ENCODE peak calls at places on chromosome 4, in eight cellular contexts. One of them, this sample, is unnamed. For H3K36me3, the result is how much of the 10 kb centered on the place peaks cover.

GRCh38 chr4:74950200-74950599 is 17.3 kb downstream of the PARM1 start:
- DNase-seq in HepG2: no peak
- DNase-seq in GM23338: no peak
- DNase-seq in spleen: no peak
- DNase-seq in HCT116: no peak
- DNase-seq in endothelial cell of umbilical vein: no peak
- DNase-seq in breast epithelium: no peak
- DNase-seq in upper lobe of left lung: no peak
- DNase-seq in this sample: no peak

GRCh38 chr4:152843476-152844107 is 63.8 kb downstream of the ARFIP1 start:
- DNase-seq in spleen: no peak
- DNase-seq in upper lobe of left lung: peak
- DNase-seq in HCT116: no peak
- DNase-seq in GM23338: no peak
- DNase-seq in endothelial cell of umbilical vein: no peak
- DNase-seq in breast epithelium: no peak
- DNase-seq in HepG2: peak
- DNase-seq in this sample: no peak

GRCh38 chr4:142348489-142349076 is 497.5 kb downstream of the INPP4B start:
- DNase-seq in breast epithelium: no peak
- DNase-seq in HCT116: no peak
- DNase-seq in endothelial cell of umbilical vein: no peak
- DNase-seq in upper lobe of left lung: no peak
- DNase-seq in HepG2: no peak
- DNase-seq in GM23338: no peak
- DNase-seq in spleen: no peak
- DNase-seq in this sample: no peak

GRCh38 chr4:146398404-146398803 is 123.3 kb downstream of the SLC10A7 start:
- DNase-seq in HepG2: no peak
- DNase-seq in HCT116: no peak
- DNase-seq in upper lobe of left lung: no peak
- DNase-seq in GM23338: no peak
- DNase-seq in endothelial cell of umbilical vein: no peak
- DNase-seq in breast epithelium: no peak
- DNase-seq in spleen: no peak
- DNase-seq in this sample: no peak

GRCh38 chr4:6657242-6658203 is 17.0 kb downstream of the MRFAP1 start:
- DNase-seq in HepG2: no peak
- DNase-seq in endothelial cell of umbilical vein: no peak
- DNase-seq in upper lobe of left lung: no peak
- DNase-seq in HCT116: no peak
- DNase-seq in GM23338: no peak
- DNase-seq in breast epithelium: no peak
- DNase-seq in spleen: no peak
- DNase-seq in this sample: no peak

GRCh38 chr4:185099024-185099682 is 43.9 kb upstream of the SLC25A4 start:
- DNase-seq in GM23338: no peak
- DNase-seq in HCT116: no peak
- DNase-seq in spleen: no peak
- DNase-seq in endothelial cell of umbilical vein: no peak
- DNase-seq in breast epithelium: no peak
- DNase-seq in HepG2: no peak
- DNase-seq in upper lobe of left lung: peak
- DNase-seq in this sample: no peak

GRCh38 chr4:48127231-48127881 is 6.7 kb downstream of the TXK start:
- DNase-seq in upper lobe of left lung: no peak
- DNase-seq in HepG2: no peak
- DNase-seq in breast epithelium: no peak
- DNase-seq in HCT116: no peak
- DNase-seq in endothelial cell of umbilical vein: no peak
- DNase-seq in GM23338: peak
- DNase-seq in spleen: no peak
- DNase-seq in this sample: no peak

GRCh38 chr4:108360857-108361820 is 192.4 kb upstream of the LEF1 start:
- DNase-seq in HCT116: no peak
- DNase-seq in GM23338: peak
- DNase-seq in breast epithelium: peak
- DNase-seq in endothelial cell of umbilical vein: no peak
- DNase-seq in HepG2: no peak
- DNase-seq in spleen: no peak
- DNase-seq in upper lobe of left lung: peak
- DNase-seq in this sample: no peak

GRCh38 chr4:13162886-13163285 is 321.3 kb downstream of the RAB28 start:
- DNase-seq in breast epithelium: no peak
- DNase-seq in GM23338: peak
- DNase-seq in endothelial cell of umbilical vein: no peak
- DNase-seq in HepG2: no peak
- DNase-seq in upper lobe of left lung: no peak
- DNase-seq in HCT116: no peak
- DNase-seq in spleen: no peak
- DNase-seq in this sample: no peak

GRCh38 chr4:73743825-73744602 is 3.6 kb downstream of the CXCL8 start:
- DNase-seq in upper lobe of left lung: no peak
- DNase-seq in endothelial cell of umbilical vein: peak
- DNase-seq in spleen: no peak
- DNase-seq in breast epithelium: no peak
- DNase-seq in GM23338: no peak
- DNase-seq in HCT116: no peak
- DNase-seq in HepG2: no peak
- DNase-seq in this sample: no peak

GRCh38 chr4:121156822-121157769 is 7.0 kb downstream of the TNIP3 start:
- DNase-seq in HepG2: no peak
- DNase-seq in HCT116: no peak
- DNase-seq in upper lobe of left lung: peak
- DNase-seq in GM23338: peak
- DNase-seq in breast epithelium: no peak
- DNase-seq in spleen: peak
- DNase-seq in endothelial cell of umbilical vein: peak
- DNase-seq in this sample: no peak

GRCh38 chr4:73674451-73674919 is 54.2 kb upstream of the RASSF6 start:
- DNase-seq in HepG2: no peak
- DNase-seq in upper lobe of left lung: no peak
- DNase-seq in breast epithelium: no peak
- DNase-seq in endothelial cell of umbilical vein: no peak
- DNase-seq in spleen: no peak
- DNase-seq in GM23338: no peak
- DNase-seq in HCT116: no peak
- DNase-seq in this sample: no peak

GRCh38 chr4:168648929-168649328 is 152.1 kb downstream of the PALLD start:
- DNase-seq in spleen: no peak
- DNase-seq in HepG2: no peak
- DNase-seq in upper lobe of left lung: no peak
- DNase-seq in GM23338: no peak
- DNase-seq in endothelial cell of umbilical vein: peak
- DNase-seq in breast epithelium: no peak
- DNase-seq in HCT116: no peak
- DNase-seq in this sample: no peak

GRCh38 chr4:122928930-122929329 is 6.5 kb upstream of the NUDT6 start:
- DNase-seq in GM23338: no peak
- DNase-seq in endothelial cell of umbilical vein: no peak
- DNase-seq in spleen: no peak
- DNase-seq in HepG2: no peak
- DNase-seq in breast epithelium: no peak
- DNase-seq in HCT116: no peak
- DNase-seq in upper lobe of left lung: no peak
- DNase-seq in this sample: no peak

GRCh38 chr4:122930877-122931276 is 8.5 kb upstream of the NUDT6 start:
- DNase-seq in spleen: no peak
- DNase-seq in HepG2: no peak
- DNase-seq in breast epithelium: no peak
- DNase-seq in HCT116: no peak
- DNase-seq in GM23338: peak
- DNase-seq in upper lobe of left lung: no peak
- DNase-seq in endothelial cell of umbilical vein: peak
- DNase-seq in this sample: no peak

GRCh38 chr4:122932763-122933162 is 10.4 kb upstream of the NUDT6 start:
- DNase-seq in spleen: no peak
- DNase-seq in HCT116: no peak
- DNase-seq in breast epithelium: no peak
- DNase-seq in HepG2: no peak
- DNase-seq in GM23338: no peak
- DNase-seq in endothelial cell of umbilical vein: no peak
- DNase-seq in upper lobe of left lung: no peak
- DNase-seq in this sample: no peak
- H3K36me3 ChIP-seq in spleen: half or more
- H3K36me3 ChIP-seq in HCT116: under half
- H3K36me3 ChIP-seq in breast epithelium: under half
- H3K36me3 ChIP-seq in HepG2: half or more
- H3K36me3 ChIP-seq in GM23338: under half
- H3K36me3 ChIP-seq in endothelial cell of umbilical vein: under half
- H3K36me3 ChIP-seq in upper lobe of left lung: under half
- H3K36me3 ChIP-seq in this sample: under half

DNA sequence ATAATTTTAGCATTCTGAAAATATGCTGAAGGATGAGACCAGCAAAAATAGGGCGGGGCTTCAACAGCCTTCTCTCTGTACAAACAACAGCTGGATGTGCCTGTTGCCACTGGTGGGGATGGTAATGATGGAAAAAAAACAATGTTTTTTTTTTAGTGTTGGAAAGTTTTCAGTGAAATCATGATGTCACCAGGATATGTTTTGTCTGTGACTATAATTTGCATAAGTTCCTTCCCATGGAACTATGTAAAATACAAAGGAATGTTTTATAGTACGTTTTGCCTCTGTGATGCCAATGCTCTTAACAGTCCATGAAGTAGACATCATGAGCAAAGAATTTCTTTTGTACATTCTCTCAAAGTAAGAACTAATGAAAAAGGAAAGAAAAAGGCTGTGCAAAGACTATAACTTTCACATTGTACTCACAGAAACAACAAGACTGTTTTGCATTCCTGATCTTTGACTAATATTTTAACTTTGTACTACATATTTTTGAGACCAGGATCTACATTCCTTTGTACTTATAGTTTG is 589.7 kb downstream of the SPRY1 start:
- DNase-seq in spleen: no peak
- DNase-seq in GM23338: no peak
- DNase-seq in breast epithelium: peak
- DNase-seq in HepG2: no peak
- DNase-seq in endothelial cell of umbilical vein: peak
- DNase-seq in HCT116: no peak
- DNase-seq in upper lobe of left lung: no peak
- DNase-seq in this sample: peak
- TF ChIP-seq POLR2AphosphoS5 in spleen: no peak
- TF ChIP-seq POLR2AphosphoS5 in GM23338: no peak
- TF ChIP-seq POLR2AphosphoS5 in breast epithelium: no peak
- TF ChIP-seq POLR2AphosphoS5 in HepG2: no peak
- TF ChIP-seq POLR2AphosphoS5 in endothelial cell of umbilical vein: peak
- TF ChIP-seq POLR2AphosphoS5 in HCT116: no peak
- TF ChIP-seq POLR2AphosphoS5 in upper lobe of left lung: peak
- TF ChIP-seq POLR2AphosphoS5 in this sample: no peak

GRCh38 chr4:19025031-19025430 is 1003.5 kb upstream of the LCORL start:
- DNase-seq in breast epithelium: no peak
- DNase-seq in HepG2: no peak
- DNase-seq in HCT116: no peak
- DNase-seq in GM23338: no peak
- DNase-seq in upper lobe of left lung: no peak
- DNase-seq in endothelial cell of umbilical vein: no peak
- DNase-seq in spleen: no peak
- DNase-seq in this sample: no peak

GRCh38 chr4:19026281-19026680 is 1004.7 kb upstream of the LCORL start:
- DNase-seq in spleen: no peak
- DNase-seq in upper lobe of left lung: no peak
- DNase-seq in breast epithelium: no peak
- DNase-seq in GM23338: no peak
- DNase-seq in HCT116: no peak
- DNase-seq in HepG2: no peak
- DNase-seq in endothelial cell of umbilical vein: no peak
- DNase-seq in this sample: peak

GRCh38 chr4:19024047-19024446 is 1002.5 kb upstream of the LCORL start:
- DNase-seq in spleen: no peak
- DNase-seq in HepG2: no peak
- DNase-seq in breast epithelium: no peak
- DNase-seq in HCT116: no peak
- DNase-seq in upper lobe of left lung: no peak
- DNase-seq in GM23338: no peak
- DNase-seq in endothelial cell of umbilical vein: no peak
- DNase-seq in this sample: no peak

GRCh38 chr4:19021617-19022016 is 1000.1 kb upstream of the LCORL start:
- DNase-seq in breast epithelium: no peak
- DNase-seq in HCT116: no peak
- DNase-seq in GM23338: no peak
- DNase-seq in endothelial cell of umbilical vein: no peak
- DNase-seq in upper lobe of left lung: no peak
- DNase-seq in HepG2: no peak
- DNase-seq in spleen: no peak
- DNase-seq in this sample: no peak
- H3K27ac ChIP-seq in breast epithelium: no peak
- H3K27ac ChIP-seq in HCT116: no peak
- H3K27ac ChIP-seq in GM23338: no peak
- H3K27ac ChIP-seq in endothelial cell of umbilical vein: no peak
- H3K27ac ChIP-seq in upper lobe of left lung: no peak
- H3K27ac ChIP-seq in HepG2: no peak
- H3K27ac ChIP-seq in spleen: no peak
- H3K27ac ChIP-seq in this sample: no peak

GRCh38 chr4:1938027-1938426 is 66.8 kb downstream of the NSD2 start:
- DNase-seq in upper lobe of left lung: no peak
- DNase-seq in HepG2: no peak
- DNase-seq in GM23338: no peak
- DNase-seq in breast epithelium: no peak
- DNase-seq in endothelial cell of umbilical vein: no peak
- DNase-seq in spleen: no peak
- DNase-seq in HCT116: no peak
- DNase-seq in this sample: no peak

GRCh38 chr4:1937550-1937949 is 66.4 kb downstream of the NSD2 start:
- DNase-seq in breast epithelium: no peak
- DNase-seq in spleen: no peak
- DNase-seq in endothelial cell of umbilical vein: no peak
- DNase-seq in upper lobe of left lung: no peak
- DNase-seq in GM23338: no peak
- DNase-seq in HepG2: no peak
- DNase-seq in HCT116: no peak
- DNase-seq in this sample: no peak

GRCh38 chr4:1939664-1940509 is 68.7 kb downstream of the NSD2 start:
- DNase-seq in GM23338: no peak
- DNase-seq in HCT116: peak
- DNase-seq in upper lobe of left lung: no peak
- DNase-seq in endothelial cell of umbilical vein: peak
- DNase-seq in breast epithelium: no peak
- DNase-seq in HepG2: peak
- DNase-seq in spleen: no peak
- DNase-seq in this sample: no peak

GRCh38 chr4:1943928-1944327 is 64.8 kb downstream of the NELFA start:
- DNase-seq in breast epithelium: no peak
- DNase-seq in spleen: no peak
- DNase-seq in endothelial cell of umbilical vein: no peak
- DNase-seq in HepG2: no peak
- DNase-seq in GM23338: no peak
- DNase-seq in upper lobe of left lung: no peak
- DNase-seq in HCT116: no peak
- DNase-seq in this sample: no peak

DNA sequence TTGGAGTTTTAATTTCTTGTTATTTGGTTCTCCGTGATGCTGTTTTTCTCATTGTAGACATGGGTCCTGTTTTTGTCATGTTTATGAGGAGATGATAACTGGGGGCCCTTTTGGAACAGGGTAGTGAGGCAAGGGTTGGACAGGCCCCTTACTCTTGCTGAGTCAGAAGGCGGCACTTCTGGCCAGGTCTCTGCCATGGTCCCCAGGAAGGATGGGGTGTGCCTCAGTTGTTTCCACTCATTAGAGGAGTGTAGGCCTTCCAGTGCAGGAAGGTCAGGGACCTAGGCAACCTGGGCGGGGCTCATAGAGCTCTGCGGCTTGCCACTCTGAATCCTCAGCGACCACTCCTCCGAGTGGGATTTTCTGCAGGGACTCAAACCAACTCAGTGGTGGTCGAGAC is 68.2 kb downstream of the NELFA start:
- DNase-seq in upper lobe of left lung: no peak
- DNase-seq in spleen: no peak
- DNase-seq in endothelial cell of umbilical vein: no peak
- DNase-seq in breast epithelium: no peak
- DNase-seq in HepG2: no peak
- DNase-seq in HCT116: no peak
- DNase-seq in GM23338: no peak
- DNase-seq in this sample: no peak
- H3K36me3 ChIP-seq in upper lobe of left lung: under half
- H3K36me3 ChIP-seq in spleen: under half
- H3K36me3 ChIP-seq in endothelial cell of umbilical vein: under half
- H3K36me3 ChIP-seq in breast epithelium: under half
- H3K36me3 ChIP-seq in HepG2: half or more
- H3K36me3 ChIP-seq in HCT116: under half
- H3K36me3 ChIP-seq in GM23338: under half
- H3K36me3 ChIP-seq in this sample: under half